ENCODE peak calls at places on chromosomes 4 and X, in ten cellular contexts. One of them, this sample, is unnamed. For H3K36me3 and H3K27me3, the result is how much of the 10 kb centered on the place peaks cover.

GRCh38 chrX:261858-262390 is 19.3 kb upstream of the PLCXD1 start:
- DNase-seq in HCT116: no peak
- DNase-seq in testis: no peak
- DNase-seq in vagina: no peak
- DNase-seq in body of pancreas: no peak
- DNase-seq in upper lobe of left lung: no peak
- DNase-seq in heart left ventricle: no peak
- DNase-seq in thyroid gland: no peak
- DNase-seq in tibial nerve: no peak
- DNase-seq in uterus: no peak
- DNase-seq in this sample: no peak

GRCh38 chr4:105765690-105766407 is 57.3 kb downstream of the GSTCD start:
- DNase-seq in HCT116: peak
- DNase-seq in testis: no peak
- DNase-seq in vagina: no peak
- DNase-seq in body of pancreas: no peak
- DNase-seq in upper lobe of left lung: no peak
- DNase-seq in heart left ventricle: peak
- DNase-seq in thyroid gland: no peak
- DNase-seq in tibial nerve: no peak
- DNase-seq in uterus: no peak
- DNase-seq in this sample: no peak

GRCh38 chrX:15242899-15243555 is 26.9 kb downstream of the ASB9 start:
- DNase-seq in HCT116: peak
- DNase-seq in testis: peak
- DNase-seq in vagina: no peak
- DNase-seq in body of pancreas: peak
- DNase-seq in upper lobe of left lung: no peak
- DNase-seq in heart left ventricle: peak
- DNase-seq in thyroid gland: peak
- DNase-seq in tibial nerve: peak
- DNase-seq in uterus: no peak
- DNase-seq in this sample: no peak

GRCh38 chrX:9114245-9114644 is 80.3 kb upstream of the FAM9B start:
- DNase-seq in HCT116: no peak
- DNase-seq in testis: no peak
- DNase-seq in vagina: no peak
- DNase-seq in body of pancreas: no peak
- DNase-seq in upper lobe of left lung: no peak
- DNase-seq in heart left ventricle: no peak
- DNase-seq in thyroid gland: no peak
- DNase-seq in tibial nerve: no peak
- DNase-seq in uterus: no peak
- DNase-seq in this sample: no peak

GRCh38 chr4:97587912-97588311 is 555.4 kb downstream of the STPG2 start:
- DNase-seq in HCT116: peak
- DNase-seq in testis: no peak
- DNase-seq in vagina: no peak
- DNase-seq in body of pancreas: no peak
- DNase-seq in upper lobe of left lung: no peak
- DNase-seq in heart left ventricle: no peak
- DNase-seq in thyroid gland: no peak
- DNase-seq in tibial nerve: no peak
- DNase-seq in uterus: no peak
- DNase-seq in this sample: no peak

GRCh38 chrX:45781901-45782553 is 581.4 kb upstream of the DIPK2B start:
- DNase-seq in HCT116: no peak
- DNase-seq in testis: no peak
- DNase-seq in vagina: no peak
- DNase-seq in body of pancreas: no peak
- DNase-seq in upper lobe of left lung: no peak
- DNase-seq in heart left ventricle: no peak
- DNase-seq in thyroid gland: no peak
- DNase-seq in tibial nerve: no peak
- DNase-seq in uterus: no peak
- DNase-seq in this sample: no peak

GRCh38 chr4:101807351-101807750 is 16.8 kb downstream of the BANK1 start:
- DNase-seq in HCT116: no peak
- DNase-seq in testis: no peak
- DNase-seq in vagina: no peak
- DNase-seq in body of pancreas: no peak
- DNase-seq in upper lobe of left lung: no peak
- DNase-seq in heart left ventricle: no peak
- DNase-seq in thyroid gland: peak
- DNase-seq in tibial nerve: no peak
- DNase-seq in uterus: no peak
- DNase-seq in this sample: no peak

GRCh38 chr4:39464886-39465501 is 6.1 kb downstream of the LIAS start:
- DNase-seq in HCT116: peak
- DNase-seq in testis: no peak
- DNase-seq in vagina: no peak
- DNase-seq in body of pancreas: no peak
- DNase-seq in upper lobe of left lung: no peak
- DNase-seq in heart left ventricle: no peak
- DNase-seq in thyroid gland: no peak
- DNase-seq in tibial nerve: no peak
- DNase-seq in uterus: no peak
- DNase-seq in this sample: no peak

GRCh38 chr4:110449947-110450346 is 26.0 kb upstream of the ENPEP start:
- DNase-seq in HCT116: no peak
- DNase-seq in testis: no peak
- DNase-seq in vagina: no peak
- DNase-seq in body of pancreas: no peak
- DNase-seq in upper lobe of left lung: no peak
- DNase-seq in heart left ventricle: no peak
- DNase-seq in thyroid gland: no peak
- DNase-seq in tibial nerve: no peak
- DNase-seq in uterus: no peak
- DNase-seq in this sample: no peak

GRCh38 chr4:185712350-185713024 is 99.5 kb downstream of the SORBS2 start:
- DNase-seq in HCT116: no peak
- DNase-seq in testis: no peak
- DNase-seq in vagina: no peak
- DNase-seq in body of pancreas: peak
- DNase-seq in upper lobe of left lung: no peak
- DNase-seq in heart left ventricle: no peak
- DNase-seq in thyroid gland: no peak
- DNase-seq in tibial nerve: no peak
- DNase-seq in uterus: no peak
- DNase-seq in this sample: no peak

GRCh38 chr4:33882246-33882990 is 2361.9 kb downstream of the ARAP2 start:
- DNase-seq in HCT116: no peak
- DNase-seq in testis: no peak
- DNase-seq in vagina: no peak
- DNase-seq in body of pancreas: no peak
- DNase-seq in upper lobe of left lung: no peak
- DNase-seq in heart left ventricle: no peak
- DNase-seq in thyroid gland: no peak
- DNase-seq in tibial nerve: no peak
- DNase-seq in uterus: no peak
- DNase-seq in this sample: no peak

GRCh38 chr4:168098257-168098717 is 6.0 kb downstream of the ANXA10 start:
- DNase-seq in HCT116: peak
- DNase-seq in testis: no peak
- DNase-seq in vagina: no peak
- DNase-seq in body of pancreas: no peak
- DNase-seq in upper lobe of left lung: no peak
- DNase-seq in heart left ventricle: no peak
- DNase-seq in thyroid gland: no peak
- DNase-seq in tibial nerve: no peak
- DNase-seq in uterus: no peak
- DNase-seq in this sample: no peak

DNA sequence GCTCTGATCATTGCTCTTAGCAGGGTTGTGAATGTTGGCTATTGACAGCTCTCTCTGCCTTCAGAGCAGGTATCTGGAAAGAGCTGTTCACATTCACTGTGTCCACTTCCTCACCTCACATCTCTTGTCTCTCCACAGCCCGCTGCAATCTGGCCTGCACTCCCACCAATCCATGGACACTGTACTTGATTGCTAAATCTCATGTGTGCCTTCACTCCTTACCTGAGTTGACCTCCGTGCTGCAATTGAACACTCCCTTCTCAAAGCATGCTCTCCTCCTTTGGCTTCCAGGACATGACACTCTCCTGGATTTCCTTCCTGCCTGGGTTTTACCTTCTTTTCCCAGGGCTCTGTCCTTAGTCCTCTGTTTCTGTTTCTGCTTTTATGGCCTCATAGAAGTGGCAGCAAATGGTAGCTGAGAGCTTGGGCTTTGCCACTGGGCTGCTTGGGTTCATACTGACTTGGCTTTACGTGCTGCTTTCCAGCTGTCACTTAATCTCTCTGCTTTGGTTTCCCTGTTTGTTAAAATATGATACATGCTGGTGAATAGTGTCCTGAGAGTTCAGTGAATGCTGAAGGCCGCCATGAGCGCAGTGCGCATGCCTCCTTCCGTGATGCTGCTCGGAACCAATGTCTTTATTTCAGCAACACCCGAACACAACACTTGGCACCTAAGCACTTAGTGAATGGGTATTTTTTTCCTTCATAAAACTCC is 29.5 kb downstream of the DCUN1D4 start:
- DNase-seq in HCT116: no peak
- DNase-seq in testis: no peak
- DNase-seq in vagina: no peak
- DNase-seq in body of pancreas: no peak
- DNase-seq in upper lobe of left lung: no peak
- DNase-seq in heart left ventricle: no peak
- DNase-seq in thyroid gland: no peak
- DNase-seq in tibial nerve: no peak
- DNase-seq in uterus: no peak
- DNase-seq in this sample: no peak
- H3K36me3 ChIP-seq in HCT116: under half
- H3K36me3 ChIP-seq in testis: under half
- H3K36me3 ChIP-seq in vagina: under half
- H3K36me3 ChIP-seq in body of pancreas: under half
- H3K36me3 ChIP-seq in upper lobe of left lung: under half
- H3K36me3 ChIP-seq in heart left ventricle: under half
- H3K36me3 ChIP-seq in thyroid gland: under half
- H3K36me3 ChIP-seq in tibial nerve: under half
- H3K36me3 ChIP-seq in uterus: under half
- H3K36me3 ChIP-seq in this sample: under half

DNA sequence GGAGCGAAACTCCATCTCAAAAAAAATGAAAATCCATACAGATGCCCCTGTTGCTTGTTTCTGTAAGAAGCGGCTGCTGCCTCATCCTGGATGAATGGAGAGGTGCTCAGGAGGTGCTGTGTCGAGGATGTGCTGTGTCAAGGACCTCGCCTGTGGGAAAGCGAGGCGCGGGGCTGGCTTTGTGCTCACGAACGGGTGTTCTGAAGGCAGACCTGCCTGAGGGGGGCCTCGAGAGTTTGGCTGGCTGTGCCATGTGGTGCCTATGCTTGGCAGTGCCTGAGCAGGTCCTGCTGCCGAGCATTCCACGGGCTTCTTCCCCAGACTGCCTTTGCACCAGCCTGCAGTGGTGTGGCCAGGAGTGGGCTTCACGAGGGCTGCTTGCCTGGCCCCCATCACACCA is 61.5 kb downstream of the NSD2 start:
- DNase-seq in HCT116: no peak
- DNase-seq in testis: no peak
- DNase-seq in vagina: no peak
- DNase-seq in body of pancreas: peak
- DNase-seq in upper lobe of left lung: peak
- DNase-seq in heart left ventricle: no peak
- DNase-seq in thyroid gland: no peak
- DNase-seq in tibial nerve: no peak
- DNase-seq in uterus: no peak
- DNase-seq in this sample: no peak
- TF ChIP-seq POLR2A in HCT116: no peak
- TF ChIP-seq POLR2A in testis: no peak
- TF ChIP-seq POLR2A in vagina: no peak
- TF ChIP-seq POLR2A in body of pancreas: no peak
- TF ChIP-seq POLR2A in upper lobe of left lung: no peak
- TF ChIP-seq POLR2A in heart left ventricle: no peak
- TF ChIP-seq POLR2A in thyroid gland: no peak
- TF ChIP-seq POLR2A in tibial nerve: no peak
- TF ChIP-seq POLR2A in uterus: no peak
- TF ChIP-seq POLR2A in this sample: no peak

DNA sequence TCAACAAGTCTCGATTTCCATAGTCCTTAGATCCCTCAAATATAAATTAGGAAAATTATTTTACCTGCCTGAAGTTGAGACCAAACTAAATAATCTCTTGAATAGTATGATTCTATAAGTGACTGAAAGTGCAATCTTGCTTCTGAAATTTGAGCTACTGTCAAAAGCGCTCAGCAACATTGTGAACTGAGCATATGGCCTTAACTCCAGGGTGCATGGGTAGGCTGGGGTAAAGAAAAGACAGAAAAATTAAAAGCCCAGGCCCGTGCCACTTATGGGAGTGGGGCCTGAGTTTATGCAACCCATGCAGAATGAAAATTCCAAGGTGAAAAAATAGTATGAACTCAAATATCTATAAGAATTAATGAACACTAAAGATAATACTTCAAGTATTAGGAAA is 9.8 kb downstream of the PGRMC2 start:
- DNase-seq in HCT116: no peak
- DNase-seq in testis: no peak
- DNase-seq in vagina: no peak
- DNase-seq in body of pancreas: no peak
- DNase-seq in upper lobe of left lung: no peak
- DNase-seq in heart left ventricle: no peak
- DNase-seq in thyroid gland: no peak
- DNase-seq in tibial nerve: no peak
- DNase-seq in uterus: no peak
- DNase-seq in this sample: no peak
- H3K27me3 ChIP-seq in HCT116: under half
- H3K27me3 ChIP-seq in testis: under half
- H3K27me3 ChIP-seq in vagina: under half
- H3K27me3 ChIP-seq in body of pancreas: under half
- H3K27me3 ChIP-seq in upper lobe of left lung: under half
- H3K27me3 ChIP-seq in heart left ventricle: under half
- H3K27me3 ChIP-seq in thyroid gland: under half
- H3K27me3 ChIP-seq in tibial nerve: under half
- H3K27me3 ChIP-seq in uterus: under half
- H3K27me3 ChIP-seq in this sample: under half

DNA sequence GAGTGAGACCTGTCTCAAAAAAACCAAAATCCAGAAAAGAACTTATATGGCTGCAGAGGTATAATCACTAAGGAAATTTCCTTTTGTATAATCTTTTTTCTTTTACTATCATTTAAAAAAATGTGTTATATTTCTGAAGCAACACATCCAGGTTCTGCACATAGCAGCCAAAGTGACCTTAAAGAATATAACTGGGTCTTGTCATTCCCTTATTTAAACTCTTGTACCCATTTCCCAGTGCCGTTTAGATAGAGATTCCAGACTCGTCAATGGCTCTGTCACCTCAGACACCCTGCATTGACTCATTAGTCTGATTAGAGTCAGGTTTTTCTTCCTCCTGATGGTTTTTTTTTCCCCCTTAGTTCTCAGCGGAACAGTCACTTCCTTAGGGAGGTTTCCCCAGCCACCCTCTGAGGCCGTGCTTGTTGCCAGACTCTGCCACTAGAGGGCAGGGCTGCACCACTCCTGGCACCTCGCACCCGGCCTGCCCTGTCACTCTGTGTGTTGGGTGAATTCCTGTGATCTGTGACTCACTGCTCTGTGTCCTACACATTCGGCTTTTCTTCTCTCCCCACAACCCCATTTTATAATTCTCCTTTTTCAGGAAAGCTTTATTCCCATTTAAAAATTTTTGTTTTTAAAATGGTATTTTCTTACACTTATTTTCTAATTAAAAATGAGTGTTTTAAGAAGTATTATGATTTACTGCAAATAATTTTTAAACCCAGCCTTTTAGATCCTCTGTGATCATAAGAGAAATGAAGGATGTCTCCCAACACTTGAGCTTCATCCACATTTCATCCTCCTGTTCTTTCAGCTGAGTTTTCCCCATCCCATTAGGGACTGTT is 32.1 kb downstream of the HTT start:
- DNase-seq in HCT116: peak
- DNase-seq in testis: peak
- DNase-seq in vagina: no peak
- DNase-seq in body of pancreas: peak
- DNase-seq in upper lobe of left lung: peak
- DNase-seq in heart left ventricle: peak
- DNase-seq in thyroid gland: peak
- DNase-seq in tibial nerve: peak
- DNase-seq in uterus: peak
- DNase-seq in this sample: peak
- H3K36me3 ChIP-seq in HCT116: under half
- H3K36me3 ChIP-seq in testis: under half
- H3K36me3 ChIP-seq in vagina: under half
- H3K36me3 ChIP-seq in body of pancreas: under half
- H3K36me3 ChIP-seq in upper lobe of left lung: under half
- H3K36me3 ChIP-seq in heart left ventricle: under half
- H3K36me3 ChIP-seq in thyroid gland: under half
- H3K36me3 ChIP-seq in tibial nerve: under half
- H3K36me3 ChIP-seq in uterus: under half
- H3K36me3 ChIP-seq in this sample: under half